ENCODE peak calls at places on chromosome 1, in eight cellular contexts. One of them, this sample, is unnamed.

GRCh38 chr1:83705091-83705490 is 293.8 kb downstream of the TTLL7 start:
- DNase-seq in NCI-H345: no peak
- DNase-seq in activated CD4-positive, alpha-beta T cell treated with anti-CD3 and anti-CD28 coated beads, Interleukin-2, amount 10 ng/mL, durations not matched to agents 24 days and 14 days: no peak
- DNase-seq in EL: no peak
- DNase-seq in SK-N-MC: no peak
- DNase-seq in activated naive CD8-positive, alpha-beta T cell treated with anti-CD3 and anti-CD28 coated beads for 36 hours: no peak
- DNase-seq in HT1080: no peak
- DNase-seq in iris pigment epithelial cell: no peak
- DNase-seq in this sample: no peak

GRCh38 chr1:31182352-31182751 is 57.3 kb downstream of the NKAIN1 start:
- DNase-seq in NCI-H345: peak; percentile 35
- DNase-seq in activated CD4-positive, alpha-beta T cell treated with anti-CD3 and anti-CD28 coated beads, Interleukin-2, amount 10 ng/mL, durations not matched to agents 24 days and 14 days: peak; percentile 89
- DNase-seq in EL: peak; percentile 94
- DNase-seq in SK-N-MC: no peak
- DNase-seq in activated naive CD8-positive, alpha-beta T cell treated with anti-CD3 and anti-CD28 coated beads for 36 hours: peak; percentile 50
- DNase-seq in HT1080: peak; percentile 85
- DNase-seq in iris pigment epithelial cell: peak; percentile 92
- DNase-seq in this sample: peak; percentile 43

GRCh38 chr1:225834417-225835329 is 24.7 kb downstream of the EPHX1 start:
- DNase-seq in NCI-H345: peak; percentile 22
- DNase-seq in activated CD4-positive, alpha-beta T cell treated with anti-CD3 and anti-CD28 coated beads, Interleukin-2, amount 10 ng/mL, durations not matched to agents 24 days and 14 days: no peak
- DNase-seq in EL: no peak
- DNase-seq in SK-N-MC: no peak
- DNase-seq in activated naive CD8-positive, alpha-beta T cell treated with anti-CD3 and anti-CD28 coated beads for 36 hours: no peak
- DNase-seq in HT1080: peak; percentile 8
- DNase-seq in iris pigment epithelial cell: peak; percentile 27
- DNase-seq in this sample: no peak

GRCh38 chr1:202283991-202284390 is 57.7 kb downstream of the UBE2T start:
- DNase-seq in NCI-H345: no peak
- DNase-seq in activated CD4-positive, alpha-beta T cell treated with anti-CD3 and anti-CD28 coated beads, Interleukin-2, amount 10 ng/mL, durations not matched to agents 24 days and 14 days: no peak
- DNase-seq in EL: peak; percentile 87
- DNase-seq in SK-N-MC: no peak
- DNase-seq in activated naive CD8-positive, alpha-beta T cell treated with anti-CD3 and anti-CD28 coated beads for 36 hours: no peak
- DNase-seq in HT1080: peak; percentile 87
- DNase-seq in iris pigment epithelial cell: peak; percentile 42
- DNase-seq in this sample: no peak

GRCh38 chr1:220825819-220826551 is 39.3 kb downstream of the MTARC1 start:
- DNase-seq in NCI-H345: no peak
- DNase-seq in activated CD4-positive, alpha-beta T cell treated with anti-CD3 and anti-CD28 coated beads, Interleukin-2, amount 10 ng/mL, durations not matched to agents 24 days and 14 days: no peak
- DNase-seq in EL: peak; percentile 27
- DNase-seq in SK-N-MC: no peak
- DNase-seq in activated naive CD8-positive, alpha-beta T cell treated with anti-CD3 and anti-CD28 coated beads for 36 hours: no peak
- DNase-seq in HT1080: no peak
- DNase-seq in iris pigment epithelial cell: no peak
- DNase-seq in this sample: no peak

GRCh38 chr1:5892370-5892769 is 99.9 kb downstream of the NPHP4 start:
- DNase-seq in NCI-H345: no peak
- DNase-seq in activated CD4-positive, alpha-beta T cell treated with anti-CD3 and anti-CD28 coated beads, Interleukin-2, amount 10 ng/mL, durations not matched to agents 24 days and 14 days: no peak
- DNase-seq in EL: no peak
- DNase-seq in SK-N-MC: no peak
- DNase-seq in activated naive CD8-positive, alpha-beta T cell treated with anti-CD3 and anti-CD28 coated beads for 36 hours: no peak
- DNase-seq in HT1080: no peak
- DNase-seq in iris pigment epithelial cell: no peak
- DNase-seq in this sample: no peak

GRCh38 chr1:160807242-160807641 is 11.3 kb downstream of the LY9 start:
- DNase-seq in NCI-H345: no peak
- DNase-seq in activated CD4-positive, alpha-beta T cell treated with anti-CD3 and anti-CD28 coated beads, Interleukin-2, amount 10 ng/mL, durations not matched to agents 24 days and 14 days: no peak
- DNase-seq in EL: no peak
- DNase-seq in SK-N-MC: no peak
- DNase-seq in activated naive CD8-positive, alpha-beta T cell treated with anti-CD3 and anti-CD28 coated beads for 36 hours: no peak
- DNase-seq in HT1080: no peak
- DNase-seq in iris pigment epithelial cell: no peak
- DNase-seq in this sample: no peak

GRCh38 chr1:116842654-116843053 is 67.1 kb upstream of the PTGFRN start:
- DNase-seq in NCI-H345: no peak
- DNase-seq in activated CD4-positive, alpha-beta T cell treated with anti-CD3 and anti-CD28 coated beads, Interleukin-2, amount 10 ng/mL, durations not matched to agents 24 days and 14 days: no peak
- DNase-seq in EL: peak; percentile 9
- DNase-seq in SK-N-MC: no peak
- DNase-seq in activated naive CD8-positive, alpha-beta T cell treated with anti-CD3 and anti-CD28 coated beads for 36 hours: no peak
- DNase-seq in HT1080: no peak
- DNase-seq in iris pigment epithelial cell: no peak
- DNase-seq in this sample: no peak

GRCh38 chr1:226541631-226542622 is 6.6 kb upstream of the STUM start:
- DNase-seq in NCI-H345: peak; percentile 60
- DNase-seq in activated CD4-positive, alpha-beta T cell treated with anti-CD3 and anti-CD28 coated beads, Interleukin-2, amount 10 ng/mL, durations not matched to agents 24 days and 14 days: no peak
- DNase-seq in EL: no peak
- DNase-seq in SK-N-MC: no peak
- DNase-seq in activated naive CD8-positive, alpha-beta T cell treated with anti-CD3 and anti-CD28 coated beads for 36 hours: no peak
- DNase-seq in HT1080: no peak
- DNase-seq in iris pigment epithelial cell: peak; percentile 27
- DNase-seq in this sample: peak; percentile 27

GRCh38 chr1:107594541-107594940 is 370.4 kb downstream of the VAV3 start:
- DNase-seq in NCI-H345: no peak
- DNase-seq in activated CD4-positive, alpha-beta T cell treated with anti-CD3 and anti-CD28 coated beads, Interleukin-2, amount 10 ng/mL, durations not matched to agents 24 days and 14 days: no peak
- DNase-seq in EL: no peak
- DNase-seq in SK-N-MC: no peak
- DNase-seq in activated naive CD8-positive, alpha-beta T cell treated with anti-CD3 and anti-CD28 coated beads for 36 hours: no peak
- DNase-seq in HT1080: no peak
- DNase-seq in iris pigment epithelial cell: peak; percentile 1
- DNase-seq in this sample: no peak

GRCh38 chr1:50180367-50180766 is 71.6 kb downstream of the ELAVL4 start:
- DNase-seq in NCI-H345: no peak
- DNase-seq in activated CD4-positive, alpha-beta T cell treated with anti-CD3 and anti-CD28 coated beads, Interleukin-2, amount 10 ng/mL, durations not matched to agents 24 days and 14 days: no peak
- DNase-seq in EL: no peak
- DNase-seq in SK-N-MC: no peak
- DNase-seq in activated naive CD8-positive, alpha-beta T cell treated with anti-CD3 and anti-CD28 coated beads for 36 hours: no peak
- DNase-seq in HT1080: no peak
- DNase-seq in iris pigment epithelial cell: no peak
- DNase-seq in this sample: no peak

This sample was measured in foreskin melanocyte.